ENCODE peak calls at places on chromosomes 13 and 19, in six cellular contexts. P, D, I, U, L and B are unnamed samples.

GRCh38 chr19:50252111-50252886 is 48.9 kb downstream of the MYH14 start:
- DNase-seq in P (no peak), D (no peak), U (no peak), L (peak), I (no peak), B (no peak)

GRCh38 chr19:39362682-39363657 is 20.7 kb downstream of the SAMD4B start:
- DNase-seq in D (peak), I (no peak), U (peak), P (no peak), L (no peak), B (no peak)

GRCh38 chr19:10416083-10416379 is 4.3 kb upstream of the PDE4A start:
- DNase-seq in U (no peak), I (no peak), P (no peak), L (no peak), D (no peak), B (no peak)

GRCh38 chr13:97267418-97268059 is 45.4 kb downstream of the MBNL2 start:
- DNase-seq in L (no peak), U (no peak), I (no peak), D (no peak), P (no peak), B (no peak)

GRCh38 chr13:26872444-26873173 is 112.0 kb upstream of the GPR12 start:
- DNase-seq in D (no peak), L (peak), P (peak), U (no peak), I (peak), B (peak)

GRCh38 chr19:48182434-48182833 is 12.0 kb downstream of the ZSWIM9 start:
- DNase-seq in P (no peak), U (no peak), D (no peak), I (no peak), L (no peak), B (no peak)

GRCh38 chr19:10617409-10618121 is 7.8 kb upstream of the SLC44A2 start:
- DNase-seq in D (peak), U (no peak), I (no peak), L (no peak), P (no peak), B (no peak)

GRCh38 chr13:46286972-46287371 is 75.2 kb downstream of the LRRC63 start:
- DNase-seq in U (no peak), P (no peak), L (no peak), I (no peak), D (no peak), B (no peak)

GRCh38 chr13:80498433-80498832 is 157.5 kb upstream of the SPRY2 start:
- DNase-seq in P (no peak), I (no peak), D (no peak), U (no peak), L (no peak), B (no peak)

GRCh38 chr19:55554749-55555152 is 9.4 kb upstream of the SBK3 start:
- DNase-seq in D (no peak), U (no peak), I (no peak), P (no peak), L (no peak), B (peak)

GRCh38 chr19:13012390-13012689 is 17.1 kb downstream of the NFIX start:
- DNase-seq in P (no peak), I (no peak), L (no peak), U (no peak), D (no peak), B (no peak)

GRCh38 chr13:42377640-42378382 is 105.9 kb downstream of the AKAP11 start:
- DNase-seq in D (no peak), P (no peak), U (no peak), I (no peak), L (peak), B (no peak)

GRCh38 chr19:30390356-30390988 is 18.3 kb downstream of the ZNF536 start:
- DNase-seq in U (no peak), D (no peak), I (no peak), P (no peak), L (no peak), B (no peak)